ENCODE peak calls at places on chromosome 16, in six cellular contexts. One of them, this sample, is unnamed.

GRCh38 chr16:60651351-60651750 is 1384.9 kb downstream of the CDH8 start:
- DNase-seq in NCI-H460: no peak
- DNase-seq in activated CD4-positive, alpha-beta T cell treated with anti-CD3 and anti-CD28 coated beads, Interleukin-2, amount 10 ng/mL, durations not matched to agents 7 days and 5 days: no peak
- DNase-seq in cardiac fibroblast: no peak
- DNase-seq in T-helper 1 cell: no peak
- DNase-seq in transverse colon: no peak
- DNase-seq in this sample: no peak

GRCh38 chr16:50644730-50645129 is 36.4 kb downstream of the SNX20 start:
- DNase-seq in NCI-H460: peak; percentile 4
- DNase-seq in activated CD4-positive, alpha-beta T cell treated with anti-CD3 and anti-CD28 coated beads, Interleukin-2, amount 10 ng/mL, durations not matched to agents 7 days and 5 days: peak; percentile 48
- DNase-seq in cardiac fibroblast: peak; percentile 16
- DNase-seq in T-helper 1 cell: no peak
- DNase-seq in transverse colon: peak; percentile 26
- DNase-seq in this sample: peak; percentile 28

GRCh38 chr16:84885024-84885910 is 65.5 kb downstream of the CRISPLD2 start:
- DNase-seq in NCI-H460: no peak
- DNase-seq in activated CD4-positive, alpha-beta T cell treated with anti-CD3 and anti-CD28 coated beads, Interleukin-2, amount 10 ng/mL, durations not matched to agents 7 days and 5 days: no peak
- DNase-seq in cardiac fibroblast: peak; percentile 27
- DNase-seq in T-helper 1 cell: no peak
- DNase-seq in transverse colon: no peak
- DNase-seq in this sample: no peak

GRCh38 chr16:83473926-83474660 is 333.7 kb upstream of the HSBP1 start:
- DNase-seq in NCI-H460: no peak
- DNase-seq in activated CD4-positive, alpha-beta T cell treated with anti-CD3 and anti-CD28 coated beads, Interleukin-2, amount 10 ng/mL, durations not matched to agents 7 days and 5 days: no peak
- DNase-seq in cardiac fibroblast: no peak
- DNase-seq in T-helper 1 cell: no peak
- DNase-seq in transverse colon: no peak
- DNase-seq in this sample: no peak

GRCh38 chr16:58261263-58261662 is 33.6 kb downstream of the PRSS54 start:
- DNase-seq in NCI-H460: no peak
- DNase-seq in activated CD4-positive, alpha-beta T cell treated with anti-CD3 and anti-CD28 coated beads, Interleukin-2, amount 10 ng/mL, durations not matched to agents 7 days and 5 days: no peak
- DNase-seq in cardiac fibroblast: no peak
- DNase-seq in T-helper 1 cell: no peak
- DNase-seq in transverse colon: no peak
- DNase-seq in this sample: no peak

GRCh38 chr16:4239020-4239419 is 2.9 kb downstream of the SRL start:
- DNase-seq in NCI-H460: no peak
- DNase-seq in activated CD4-positive, alpha-beta T cell treated with anti-CD3 and anti-CD28 coated beads, Interleukin-2, amount 10 ng/mL, durations not matched to agents 7 days and 5 days: no peak
- DNase-seq in cardiac fibroblast: no peak
- DNase-seq in T-helper 1 cell: no peak
- DNase-seq in transverse colon: no peak
- DNase-seq in this sample: no peak

GRCh38 chr16:4783951-4784336 is 4.2 kb downstream of the SEPTIN12 start:
- DNase-seq in NCI-H460: no peak
- DNase-seq in activated CD4-positive, alpha-beta T cell treated with anti-CD3 and anti-CD28 coated beads, Interleukin-2, amount 10 ng/mL, durations not matched to agents 7 days and 5 days: no peak
- DNase-seq in cardiac fibroblast: no peak
- DNase-seq in T-helper 1 cell: no peak
- DNase-seq in transverse colon: no peak
- DNase-seq in this sample: no peak

GRCh38 chr16:23527961-23528634 is 17.8 kb upstream of the GGA2 start:
- DNase-seq in NCI-H460: no peak
- DNase-seq in activated CD4-positive, alpha-beta T cell treated with anti-CD3 and anti-CD28 coated beads, Interleukin-2, amount 10 ng/mL, durations not matched to agents 7 days and 5 days: no peak
- DNase-seq in cardiac fibroblast: no peak
- DNase-seq in T-helper 1 cell: no peak
- DNase-seq in transverse colon: no peak
- DNase-seq in this sample: no peak

GRCh38 chr16:88456356-88457292 is 3.5 kb downstream of the ZFPM1 start:
- DNase-seq in NCI-H460: no peak
- DNase-seq in activated CD4-positive, alpha-beta T cell treated with anti-CD3 and anti-CD28 coated beads, Interleukin-2, amount 10 ng/mL, durations not matched to agents 7 days and 5 days: no peak
- DNase-seq in cardiac fibroblast: no peak
- DNase-seq in T-helper 1 cell: no peak
- DNase-seq in transverse colon: no peak
- DNase-seq in this sample: no peak

GRCh38 chr16:81429045-81429521 is 15.5 kb upstream of the CMIP start:
- DNase-seq in NCI-H460: no peak
- DNase-seq in activated CD4-positive, alpha-beta T cell treated with anti-CD3 and anti-CD28 coated beads, Interleukin-2, amount 10 ng/mL, durations not matched to agents 7 days and 5 days: no peak
- DNase-seq in cardiac fibroblast: peak; percentile 60
- DNase-seq in T-helper 1 cell: no peak
- DNase-seq in transverse colon: peak; percentile 53
- DNase-seq in this sample: no peak

GRCh38 chr16:1554826-1555445 is 21.5 kb downstream of the TMEM204 start:
- DNase-seq in NCI-H460: no peak
- DNase-seq in activated CD4-positive, alpha-beta T cell treated with anti-CD3 and anti-CD28 coated beads, Interleukin-2, amount 10 ng/mL, durations not matched to agents 7 days and 5 days: no peak
- DNase-seq in cardiac fibroblast: no peak
- DNase-seq in T-helper 1 cell: no peak
- DNase-seq in transverse colon: no peak
- DNase-seq in this sample: no peak

GRCh38 chr16:67397812-67398545 is 4.7 kb upstream of the TPPP3 start:
- DNase-seq in NCI-H460: no peak
- DNase-seq in activated CD4-positive, alpha-beta T cell treated with anti-CD3 and anti-CD28 coated beads, Interleukin-2, amount 10 ng/mL, durations not matched to agents 7 days and 5 days: no peak
- DNase-seq in cardiac fibroblast: no peak
- DNase-seq in T-helper 1 cell: no peak
- DNase-seq in transverse colon: no peak
- DNase-seq in this sample: no peak

GRCh38 chr16:57268804-57269800 is 15.4 kb downstream of the PLLP start:
- DNase-seq in NCI-H460: no peak
- DNase-seq in activated CD4-positive, alpha-beta T cell treated with anti-CD3 and anti-CD28 coated beads, Interleukin-2, amount 10 ng/mL, durations not matched to agents 7 days and 5 days: no peak
- DNase-seq in cardiac fibroblast: no peak
- DNase-seq in T-helper 1 cell: no peak
- DNase-seq in transverse colon: peak; percentile 88
- DNase-seq in this sample: no peak

GRCh38 chr16:10494343-10495030 is 85.9 kb downstream of the EMP2 start:
- DNase-seq in NCI-H460: no peak
- DNase-seq in activated CD4-positive, alpha-beta T cell treated with anti-CD3 and anti-CD28 coated beads, Interleukin-2, amount 10 ng/mL, durations not matched to agents 7 days and 5 days: no peak
- DNase-seq in cardiac fibroblast: no peak
- DNase-seq in T-helper 1 cell: no peak
- DNase-seq in transverse colon: no peak
- DNase-seq in this sample: no peak

GRCh38 chr16:75218256-75219076 is at the start of gene CTRB1:
- DNase-seq in NCI-H460: no peak
- DNase-seq in activated CD4-positive, alpha-beta T cell treated with anti-CD3 and anti-CD28 coated beads, Interleukin-2, amount 10 ng/mL, durations not matched to agents 7 days and 5 days: no peak
- DNase-seq in cardiac fibroblast: no peak
- DNase-seq in T-helper 1 cell: no peak
- DNase-seq in transverse colon: no peak
- DNase-seq in this sample: no peak

GRCh38 chr16:66154801-66155200 is 211.7 kb upstream of the CDH5 start:
- DNase-seq in NCI-H460: no peak
- DNase-seq in activated CD4-positive, alpha-beta T cell treated with anti-CD3 and anti-CD28 coated beads, Interleukin-2, amount 10 ng/mL, durations not matched to agents 7 days and 5 days: no peak
- DNase-seq in cardiac fibroblast: no peak
- DNase-seq in T-helper 1 cell: no peak
- DNase-seq in transverse colon: no peak
- DNase-seq in this sample: no peak

GRCh38 chr16:13919330-13919682 is 648 bp upstream of the ERCC4 start:
- DNase-seq in NCI-H460: peak; percentile 46
- DNase-seq in activated CD4-positive, alpha-beta T cell treated with anti-CD3 and anti-CD28 coated beads, Interleukin-2, amount 10 ng/mL, durations not matched to agents 7 days and 5 days: peak; percentile 23
- DNase-seq in cardiac fibroblast: peak; percentile 69
- DNase-seq in T-helper 1 cell: no peak
- DNase-seq in transverse colon: no peak
- DNase-seq in this sample: peak; percentile 20

GRCh38 chr16:78659668-78660217 is 560.3 kb downstream of the WWOX start:
- DNase-seq in NCI-H460: no peak
- DNase-seq in activated CD4-positive, alpha-beta T cell treated with anti-CD3 and anti-CD28 coated beads, Interleukin-2, amount 10 ng/mL, durations not matched to agents 7 days and 5 days: no peak
- DNase-seq in cardiac fibroblast: no peak
- DNase-seq in T-helper 1 cell: no peak
- DNase-seq in transverse colon: no peak
- DNase-seq in this sample: no peak

GRCh38 chr16:66135376-66135775 is 231.1 kb upstream of the CDH5 start:
- DNase-seq in NCI-H460: no peak
- DNase-seq in activated CD4-positive, alpha-beta T cell treated with anti-CD3 and anti-CD28 coated beads, Interleukin-2, amount 10 ng/mL, durations not matched to agents 7 days and 5 days: no peak
- DNase-seq in cardiac fibroblast: no peak
- DNase-seq in T-helper 1 cell: no peak
- DNase-seq in transverse colon: peak; percentile 14
- DNase-seq in this sample: no peak

GRCh38 chr16:65068151-65068740 is 53.6 kb downstream of the CDH11 start:
- DNase-seq in NCI-H460: peak; percentile 52
- DNase-seq in activated CD4-positive, alpha-beta T cell treated with anti-CD3 and anti-CD28 coated beads, Interleukin-2, amount 10 ng/mL, durations not matched to agents 7 days and 5 days: no peak
- DNase-seq in cardiac fibroblast: peak; percentile 78
- DNase-seq in T-helper 1 cell: no peak
- DNase-seq in transverse colon: no peak
- DNase-seq in this sample: no peak

GRCh38 chr16:76854234-76854633 is 336.8 kb upstream of the MON1B start:
- DNase-seq in NCI-H460: no peak
- DNase-seq in activated CD4-positive, alpha-beta T cell treated with anti-CD3 and anti-CD28 coated beads, Interleukin-2, amount 10 ng/mL, durations not matched to agents 7 days and 5 days: no peak
- DNase-seq in cardiac fibroblast: peak; percentile 18
- DNase-seq in T-helper 1 cell: no peak
- DNase-seq in transverse colon: no peak
- DNase-seq in this sample: no peak

GRCh38 chr16:84975066-84975465 is 36.3 kb downstream of the ZDHHC7 start:
- DNase-seq in NCI-H460: no peak
- DNase-seq in activated CD4-positive, alpha-beta T cell treated with anti-CD3 and anti-CD28 coated beads, Interleukin-2, amount 10 ng/mL, durations not matched to agents 7 days and 5 days: no peak
- DNase-seq in cardiac fibroblast: no peak
- DNase-seq in T-helper 1 cell: no peak
- DNase-seq in transverse colon: no peak
- DNase-seq in this sample: no peak

GRCh38 chr16:3835089-3835602 is 45.4 kb downstream of the CREBBP start:
- DNase-seq in NCI-H460: no peak
- DNase-seq in activated CD4-positive, alpha-beta T cell treated with anti-CD3 and anti-CD28 coated beads, Interleukin-2, amount 10 ng/mL, durations not matched to agents 7 days and 5 days: no peak
- DNase-seq in cardiac fibroblast: no peak
- DNase-seq in T-helper 1 cell: no peak
- DNase-seq in transverse colon: no peak
- DNase-seq in this sample: no peak

GRCh38 chr16:58678716-58679115 is 5.9 kb downstream of the SLC38A7 start:
- DNase-seq in NCI-H460: peak; percentile 32
- DNase-seq in activated CD4-positive, alpha-beta T cell treated with anti-CD3 and anti-CD28 coated beads, Interleukin-2, amount 10 ng/mL, durations not matched to agents 7 days and 5 days: no peak
- DNase-seq in cardiac fibroblast: peak; percentile 42
- DNase-seq in T-helper 1 cell: no peak
- DNase-seq in transverse colon: no peak
- DNase-seq in this sample: no peak

GRCh38 chr16:68823401-68823800 is 19.9 kb upstream of the TANGO6 start:
- DNase-seq in NCI-H460: no peak
- DNase-seq in activated CD4-positive, alpha-beta T cell treated with anti-CD3 and anti-CD28 coated beads, Interleukin-2, amount 10 ng/mL, durations not matched to agents 7 days and 5 days: no peak
- DNase-seq in cardiac fibroblast: peak; percentile 94
- DNase-seq in T-helper 1 cell: no peak
- DNase-seq in transverse colon: no peak
- DNase-seq in this sample: no peak

GRCh38 chr16:57141822-57142631 is 43.8 kb downstream of the PSME3IP1 start:
- DNase-seq in NCI-H460: no peak
- DNase-seq in activated CD4-positive, alpha-beta T cell treated with anti-CD3 and anti-CD28 coated beads, Interleukin-2, amount 10 ng/mL, durations not matched to agents 7 days and 5 days: peak; percentile 28
- DNase-seq in cardiac fibroblast: no peak
- DNase-seq in T-helper 1 cell: no peak
- DNase-seq in transverse colon: no peak
- DNase-seq in this sample: no peak

GRCh38 chr16:47320546-47321315 is 140.1 kb downstream of the ITFG1 start:
- DNase-seq in NCI-H460: no peak
- DNase-seq in activated CD4-positive, alpha-beta T cell treated with anti-CD3 and anti-CD28 coated beads, Interleukin-2, amount 10 ng/mL, durations not matched to agents 7 days and 5 days: no peak
- DNase-seq in cardiac fibroblast: peak; percentile 21
- DNase-seq in T-helper 1 cell: no peak
- DNase-seq in transverse colon: no peak
- DNase-seq in this sample: no peak

GRCh38 chr16:81403601-81404391 is 40.8 kb upstream of the CMIP start:
- DNase-seq in NCI-H460: peak; percentile 78
- DNase-seq in activated CD4-positive, alpha-beta T cell treated with anti-CD3 and anti-CD28 coated beads, Interleukin-2, amount 10 ng/mL, durations not matched to agents 7 days and 5 days: peak; percentile 78
- DNase-seq in cardiac fibroblast: peak; percentile 76
- DNase-seq in T-helper 1 cell: peak; percentile 51
- DNase-seq in transverse colon: peak; percentile 91
- DNase-seq in this sample: peak; percentile 83

GRCh38 chr16:456891-457483 is 31.5 kb downstream of the RAB11FIP3 start:
- DNase-seq in NCI-H460: no peak
- DNase-seq in activated CD4-positive, alpha-beta T cell treated with anti-CD3 and anti-CD28 coated beads, Interleukin-2, amount 10 ng/mL, durations not matched to agents 7 days and 5 days: no peak
- DNase-seq in cardiac fibroblast: peak; percentile 29
- DNase-seq in T-helper 1 cell: no peak
- DNase-seq in transverse colon: no peak
- DNase-seq in this sample: no peak

GRCh38 chr16:17053536-17054160 is 417.1 kb downstream of the XYLT1 start:
- DNase-seq in NCI-H460: no peak
- DNase-seq in activated CD4-positive, alpha-beta T cell treated with anti-CD3 and anti-CD28 coated beads, Interleukin-2, amount 10 ng/mL, durations not matched to agents 7 days and 5 days: no peak
- DNase-seq in cardiac fibroblast: no peak
- DNase-seq in T-helper 1 cell: no peak
- DNase-seq in transverse colon: no peak
- DNase-seq in this sample: no peak